ENCODE peak calls at places on chromosomes 13 and 19, in seven cellular contexts. One of them, this sample, is unnamed.

GRCh38 chr19:10471909-10472308 is 31.2 kb downstream of the KEAP1 start:
- DNase-seq in SK-N-SH: peak
- DNase-seq in HepG2: peak
- DNase-seq in GM12878: no peak
- DNase-seq in HCT116: no peak
- DNase-seq in K562: no peak
- DNase-seq in H1: no peak
- DNase-seq in this sample: no peak

GRCh38 chr13:67574320-67575233 is 344.4 kb upstream of the PCDH9 start:
- DNase-seq in SK-N-SH: no peak
- DNase-seq in HepG2: no peak
- DNase-seq in GM12878: no peak
- DNase-seq in K562: no peak
- DNase-seq in HCT116: no peak
- DNase-seq in H1: no peak
- DNase-seq in this sample: no peak

GRCh38 chr13:94613051-94613450 is 11.4 kb downstream of the GPR180 start:
- DNase-seq in K562: no peak
- DNase-seq in SK-N-SH: no peak
- DNase-seq in H1: no peak
- DNase-seq in HepG2: no peak
- DNase-seq in GM12878: no peak
- DNase-seq in HCT116: no peak
- DNase-seq in this sample: no peak

GRCh38 chr13:112474869-112475268 is 98.7 kb downstream of the SPACA7 start:
- DNase-seq in HepG2: no peak
- DNase-seq in H1: no peak
- DNase-seq in GM12878: no peak
- DNase-seq in SK-N-SH: no peak
- DNase-seq in HCT116: no peak
- DNase-seq in K562: no peak
- DNase-seq in this sample: no peak

GRCh38 chr13:50760751-50761150 is 82.7 kb downstream of the DLEU7 start:
- DNase-seq in GM12878: no peak
- DNase-seq in H1: no peak
- DNase-seq in HepG2: no peak
- DNase-seq in K562: no peak
- DNase-seq in HCT116: no peak
- DNase-seq in SK-N-SH: no peak
- DNase-seq in this sample: no peak

GRCh38 chr13:108083056-108083455 is 132.3 kb downstream of the LIG4 start:
- DNase-seq in GM12878: no peak
- DNase-seq in K562: no peak
- DNase-seq in SK-N-SH: no peak
- DNase-seq in HepG2: no peak
- DNase-seq in HCT116: no peak
- DNase-seq in H1: no peak
- DNase-seq in this sample: no peak

GRCh38 chr19:11018179-11018578 is 57.3 kb downstream of the SMARCA4 start:
- DNase-seq in H1: no peak
- DNase-seq in SK-N-SH: no peak
- DNase-seq in GM12878: no peak
- DNase-seq in HCT116: no peak
- DNase-seq in HepG2: no peak
- DNase-seq in K562: no peak
- DNase-seq in this sample: no peak

GRCh38 chr19:57515218-57515617 is 11.9 kb upstream of the ZNF549 start:
- DNase-seq in H1: no peak
- DNase-seq in GM12878: no peak
- DNase-seq in HepG2: no peak
- DNase-seq in HCT116: no peak
- DNase-seq in K562: no peak
- DNase-seq in SK-N-SH: no peak
- DNase-seq in this sample: no peak

GRCh38 chr19:51687791-51688664 is 5.1 kb upstream of the SPACA6 start:
- DNase-seq in HepG2: no peak
- DNase-seq in H1: no peak
- DNase-seq in HCT116: no peak
- DNase-seq in GM12878: no peak
- DNase-seq in K562: peak
- DNase-seq in SK-N-SH: peak
- DNase-seq in this sample: peak

GRCh38 chr19:17049711-17050280 is 23.2 kb upstream of the CPAMD8 start:
- DNase-seq in SK-N-SH: no peak
- DNase-seq in K562: no peak
- DNase-seq in HCT116: no peak
- DNase-seq in GM12878: no peak
- DNase-seq in H1: no peak
- DNase-seq in HepG2: no peak
- DNase-seq in this sample: no peak

GRCh38 chr13:50130686-50131051 is 115.4 kb downstream of the KCNRG start:
- DNase-seq in K562: no peak
- DNase-seq in SK-N-SH: peak
- DNase-seq in GM12878: no peak
- DNase-seq in HepG2: no peak
- DNase-seq in H1: no peak
- DNase-seq in HCT116: no peak
- DNase-seq in this sample: no peak

GRCh38 chr13:106867249-106867648 is 299.3 kb upstream of the ARGLU1 start:
- DNase-seq in GM12878: no peak
- DNase-seq in H1: no peak
- DNase-seq in SK-N-SH: peak
- DNase-seq in K562: no peak
- DNase-seq in HCT116: no peak
- DNase-seq in HepG2: no peak
- DNase-seq in this sample: no peak

GRCh38 chr13:110561335-110562033 is at the start of gene RAB20:
- DNase-seq in HCT116: peak
- DNase-seq in K562: peak
- DNase-seq in HepG2: peak
- DNase-seq in H1: no peak
- DNase-seq in GM12878: no peak
- DNase-seq in SK-N-SH: peak
- DNase-seq in this sample: peak

GRCh38 chr19:13727798-13728197 is 36.5 kb upstream of the MRI1 start:
- DNase-seq in HCT116: no peak
- DNase-seq in K562: no peak
- DNase-seq in GM12878: no peak
- DNase-seq in SK-N-SH: no peak
- DNase-seq in H1: no peak
- DNase-seq in HepG2: no peak
- DNase-seq in this sample: no peak

GRCh38 chr19:33177417-33177976 is 16.6 kb upstream of the LRP3 start:
- DNase-seq in SK-N-SH: peak
- DNase-seq in GM12878: no peak
- DNase-seq in K562: peak
- DNase-seq in HepG2: peak
- DNase-seq in H1: no peak
- DNase-seq in HCT116: no peak
- DNase-seq in this sample: no peak

GRCh38 chr13:111899714-111900389 is 167.1 kb upstream of the SOX1 start:
- DNase-seq in GM12878: no peak
- DNase-seq in H1: no peak
- DNase-seq in K562: no peak
- DNase-seq in HCT116: no peak
- DNase-seq in HepG2: no peak
- DNase-seq in SK-N-SH: no peak
- DNase-seq in this sample: no peak

GRCh38 chr19:1725100-1726064 is 27.9 kb upstream of the ONECUT3 start:
- DNase-seq in SK-N-SH: peak
- DNase-seq in GM12878: no peak
- DNase-seq in HCT116: no peak
- DNase-seq in HepG2: peak
- DNase-seq in H1: no peak
- DNase-seq in K562: peak
- DNase-seq in this sample: peak

GRCh38 chr13:44854264-44855060 is 134.8 kb downstream of the NUFIP1 start:
- DNase-seq in SK-N-SH: no peak
- DNase-seq in K562: no peak
- DNase-seq in HCT116: no peak
- DNase-seq in HepG2: peak
- DNase-seq in GM12878: no peak
- DNase-seq in H1: no peak
- DNase-seq in this sample: peak

GRCh38 chr13:42076309-42076713 is 27.9 kb downstream of the DGKH start:
- DNase-seq in HCT116: no peak
- DNase-seq in HepG2: no peak
- DNase-seq in GM12878: no peak
- DNase-seq in SK-N-SH: no peak
- DNase-seq in K562: no peak
- DNase-seq in H1: no peak
- DNase-seq in this sample: no peak

GRCh38 chr13:47110141-47110540 is 213.3 kb upstream of the HTR2A start:
- DNase-seq in GM12878: no peak
- DNase-seq in K562: no peak
- DNase-seq in HepG2: no peak
- DNase-seq in SK-N-SH: no peak
- DNase-seq in HCT116: no peak
- DNase-seq in H1: no peak
- DNase-seq in this sample: peak

GRCh38 chr13:29284726-29285125 is 310.8 kb downstream of the SLC7A1 start:
- DNase-seq in H1: no peak
- DNase-seq in GM12878: no peak
- DNase-seq in K562: no peak
- DNase-seq in SK-N-SH: no peak
- DNase-seq in HCT116: no peak
- DNase-seq in HepG2: no peak
- DNase-seq in this sample: peak

GRCh38 chr13:97222934-97223710 is 989 bp downstream of the MBNL2 start:
- DNase-seq in K562: no peak
- DNase-seq in SK-N-SH: no peak
- DNase-seq in H1: no peak
- DNase-seq in HepG2: no peak
- DNase-seq in HCT116: no peak
- DNase-seq in GM12878: no peak
- DNase-seq in this sample: no peak

GRCh38 chr19:6272411-6272791 is 7.4 kb downstream of the MLLT1 start:
- DNase-seq in K562: peak
- DNase-seq in HepG2: no peak
- DNase-seq in HCT116: no peak
- DNase-seq in SK-N-SH: peak
- DNase-seq in H1: no peak
- DNase-seq in GM12878: no peak
- DNase-seq in this sample: no peak
- TF ChIP-seq JUND in K562: no peak
- TF ChIP-seq JUND in HepG2: no peak
- TF ChIP-seq JUND in HCT116: no peak
- TF ChIP-seq JUND in SK-N-SH: no peak
- TF ChIP-seq JUND in H1: no peak
- TF ChIP-seq JUND in GM12878: no peak
- TF ChIP-seq JUND in this sample: no peak

GRCh38 chr19:2782357-2782935 is 627 bp downstream of the SGTA start:
- DNase-seq in SK-N-SH: no peak
- DNase-seq in HepG2: no peak
- DNase-seq in HCT116: no peak
- DNase-seq in H1: no peak
- DNase-seq in GM12878: no peak
- DNase-seq in K562: no peak
- DNase-seq in this sample: no peak
- TF ChIP-seq JUND in SK-N-SH: no peak
- TF ChIP-seq JUND in HepG2: no peak
- TF ChIP-seq JUND in HCT116: no peak
- TF ChIP-seq JUND in H1: no peak
- TF ChIP-seq JUND in GM12878: no peak
- TF ChIP-seq JUND in K562: no peak
- TF ChIP-seq JUND in this sample: no peak

GRCh38 chr19:38389957-38390924 is 1.7 kb downstream of the SPRED3 start:
- DNase-seq in SK-N-SH: peak
- DNase-seq in K562: no peak
- DNase-seq in HCT116: no peak
- DNase-seq in GM12878: no peak
- DNase-seq in HepG2: no peak
- DNase-seq in H1: no peak
- DNase-seq in this sample: no peak

GRCh38 chr19:38386968-38387549 is 775 bp downstream of the GGN start:
- DNase-seq in SK-N-SH: peak
- DNase-seq in HepG2: no peak
- DNase-seq in GM12878: no peak
- DNase-seq in H1: no peak
- DNase-seq in HCT116: no peak
- DNase-seq in K562: no peak
- DNase-seq in this sample: no peak

GRCh38 chr19:38387550-38388309 is at the start of gene GGN:
- DNase-seq in SK-N-SH: peak
- DNase-seq in K562: peak
- DNase-seq in HepG2: peak
- DNase-seq in GM12878: no peak
- DNase-seq in HCT116: peak
- DNase-seq in H1: peak
- DNase-seq in this sample: peak

GRCh38 chr19:38389101-38389925 is 816 bp downstream of the SPRED3 start:
- DNase-seq in K562: no peak
- DNase-seq in SK-N-SH: peak
- DNase-seq in GM12878: no peak
- DNase-seq in H1: no peak
- DNase-seq in HepG2: no peak
- DNase-seq in HCT116: no peak
- DNase-seq in this sample: no peak

GRCh38 chr19:38388310-38389100 is at the start of gene SPRED3:
- DNase-seq in K562: no peak
- DNase-seq in GM12878: no peak
- DNase-seq in H1: no peak
- DNase-seq in HepG2: no peak
- DNase-seq in SK-N-SH: peak
- DNase-seq in HCT116: no peak
- DNase-seq in this sample: peak
- TF ChIP-seq JUND in K562: no peak
- TF ChIP-seq JUND in GM12878: no peak
- TF ChIP-seq JUND in H1: no peak
- TF ChIP-seq JUND in HepG2: no peak
- TF ChIP-seq JUND in SK-N-SH: no peak
- TF ChIP-seq JUND in HCT116: no peak
- TF ChIP-seq JUND in this sample: no peak

DNA sequence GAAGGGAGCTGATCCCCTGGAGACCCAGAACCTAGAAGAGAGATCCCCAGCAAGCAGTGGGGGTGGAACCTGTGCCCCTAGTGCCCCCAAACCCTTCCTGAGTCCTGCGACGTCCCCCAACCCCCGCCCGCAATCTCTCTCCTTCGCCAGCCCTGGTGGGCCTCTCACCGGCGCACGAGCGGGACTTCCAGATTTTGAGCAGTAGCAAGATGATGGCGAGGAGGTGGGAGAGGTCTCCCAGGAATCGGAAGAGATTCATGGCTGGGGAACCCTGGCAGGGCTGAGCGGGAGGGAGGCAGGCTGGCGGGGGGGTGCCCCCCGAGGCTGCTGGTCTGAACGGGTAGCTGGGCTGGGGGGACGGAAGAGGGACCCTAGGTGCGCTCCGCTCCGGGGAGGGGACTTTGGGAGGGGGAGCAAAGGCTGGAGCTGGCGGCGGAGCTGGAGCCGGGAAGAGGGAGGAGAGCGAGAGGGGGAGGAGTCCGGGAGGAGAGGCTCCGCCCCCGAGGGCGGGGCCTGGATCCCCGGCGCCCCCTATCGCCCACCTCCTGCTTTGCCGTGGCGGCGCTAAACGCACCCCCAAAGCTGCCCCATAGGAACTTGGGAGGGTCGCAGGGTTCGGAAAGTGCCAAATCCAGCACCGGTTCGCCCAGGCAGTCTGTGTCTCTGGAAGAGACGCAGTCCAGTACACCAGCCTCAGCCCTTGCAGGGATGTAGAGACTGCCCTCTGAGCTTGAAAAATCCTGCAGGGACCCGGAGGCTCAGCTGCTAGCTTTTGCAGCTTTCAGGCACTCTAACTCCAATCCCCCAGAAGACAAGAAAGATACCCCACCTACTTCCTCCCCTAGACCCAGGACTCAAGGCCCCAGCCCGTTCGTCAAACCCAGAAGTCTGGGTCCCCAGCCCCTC is at the start of gene KDELR1:
- DNase-seq in H1: no peak
- DNase-seq in GM12878: no peak
- DNase-seq in SK-N-SH: peak
- DNase-seq in K562: peak
- DNase-seq in HCT116: no peak
- DNase-seq in HepG2: peak
- DNase-seq in this sample: peak
- TF ChIP-seq JUND in H1: no peak
- TF ChIP-seq JUND in GM12878: no peak
- TF ChIP-seq JUND in SK-N-SH: no peak
- TF ChIP-seq JUND in K562: peak
- TF ChIP-seq JUND in HCT116: no peak
- TF ChIP-seq JUND in HepG2: peak
- TF ChIP-seq JUND in this sample: no peak

This sample was measured in T47D.